ENCODE peak calls at places on chromosome 16, in five cellular contexts. One of them, this sample, is unnamed.

GRCh38 chr16:87324411-87325275 is 7.5 kb upstream of the C16orf95 start:
- DNase-seq in stimulated activated CD8-positive, alpha-beta memory T cell treated with anti-CD3 and anti-CD28 coated beads, Interleukin-4, amount 100 ng/mL, for 24 hours: peak
- DNase-seq in memory B cell: peak
- DNase-seq in T-cell: peak
- DNase-seq in Panc1: no peak
- DNase-seq in this sample: no peak

GRCh38 chr16:48533931-48534330 is 76.0 kb downstream of the N4BP1 start:
- DNase-seq in stimulated activated CD8-positive, alpha-beta memory T cell treated with anti-CD3 and anti-CD28 coated beads, Interleukin-4, amount 100 ng/mL, for 24 hours: no peak
- DNase-seq in memory B cell: no peak
- DNase-seq in T-cell: no peak
- DNase-seq in Panc1: no peak
- DNase-seq in this sample: no peak

GRCh38 chr16:56363181-56363716 is 62.1 kb downstream of the AMFR start:
- DNase-seq in stimulated activated CD8-positive, alpha-beta memory T cell treated with anti-CD3 and anti-CD28 coated beads, Interleukin-4, amount 100 ng/mL, for 24 hours: no peak
- DNase-seq in memory B cell: no peak
- DNase-seq in T-cell: no peak
- DNase-seq in Panc1: no peak
- DNase-seq in this sample: no peak

GRCh38 chr16:28168991-28169554 is 42.7 kb downstream of the XPO6 start:
- DNase-seq in stimulated activated CD8-positive, alpha-beta memory T cell treated with anti-CD3 and anti-CD28 coated beads, Interleukin-4, amount 100 ng/mL, for 24 hours: no peak
- DNase-seq in memory B cell: no peak
- DNase-seq in T-cell: peak
- DNase-seq in Panc1: no peak
- DNase-seq in this sample: no peak

GRCh38 chr16:61362583-61362982 is 673.7 kb downstream of the CDH8 start:
- DNase-seq in stimulated activated CD8-positive, alpha-beta memory T cell treated with anti-CD3 and anti-CD28 coated beads, Interleukin-4, amount 100 ng/mL, for 24 hours: no peak
- DNase-seq in memory B cell: no peak
- DNase-seq in T-cell: no peak
- DNase-seq in Panc1: no peak
- DNase-seq in this sample: no peak

GRCh38 chr16:1983544-1984346 is at the start of gene GFER:
- DNase-seq in stimulated activated CD8-positive, alpha-beta memory T cell treated with anti-CD3 and anti-CD28 coated beads, Interleukin-4, amount 100 ng/mL, for 24 hours: peak
- DNase-seq in memory B cell: peak
- DNase-seq in T-cell: peak
- DNase-seq in Panc1: no peak
- DNase-seq in this sample: peak

GRCh38 chr16:86949116-86949515 is 368.1 kb downstream of the C16orf95 start:
- DNase-seq in stimulated activated CD8-positive, alpha-beta memory T cell treated with anti-CD3 and anti-CD28 coated beads, Interleukin-4, amount 100 ng/mL, for 24 hours: no peak
- DNase-seq in memory B cell: no peak
- DNase-seq in T-cell: no peak
- DNase-seq in Panc1: no peak
- DNase-seq in this sample: no peak

GRCh38 chr16:12228607-12229499 is 252.3 kb downstream of the SNX29 start:
- DNase-seq in stimulated activated CD8-positive, alpha-beta memory T cell treated with anti-CD3 and anti-CD28 coated beads, Interleukin-4, amount 100 ng/mL, for 24 hours: no peak
- DNase-seq in memory B cell: no peak
- DNase-seq in T-cell: no peak
- DNase-seq in Panc1: peak
- DNase-seq in this sample: peak

GRCh38 chr16:19294156-19294649 is 8.7 kb downstream of the CLEC19A start:
- DNase-seq in stimulated activated CD8-positive, alpha-beta memory T cell treated with anti-CD3 and anti-CD28 coated beads, Interleukin-4, amount 100 ng/mL, for 24 hours: peak
- DNase-seq in memory B cell: peak
- DNase-seq in T-cell: no peak
- DNase-seq in Panc1: no peak
- DNase-seq in this sample: no peak

GRCh38 chr16:82631701-82632685 is 5.2 kb downstream of the CDH13 start:
- DNase-seq in stimulated activated CD8-positive, alpha-beta memory T cell treated with anti-CD3 and anti-CD28 coated beads, Interleukin-4, amount 100 ng/mL, for 24 hours: no peak
- DNase-seq in memory B cell: no peak
- DNase-seq in T-cell: no peak
- DNase-seq in Panc1: no peak
- DNase-seq in this sample: no peak

GRCh38 chr16:2982402-2982801 is 2.2 kb upstream of the PKMYT1 start:
- DNase-seq in stimulated activated CD8-positive, alpha-beta memory T cell treated with anti-CD3 and anti-CD28 coated beads, Interleukin-4, amount 100 ng/mL, for 24 hours: no peak
- DNase-seq in memory B cell: no peak
- DNase-seq in T-cell: no peak
- DNase-seq in Panc1: no peak
- DNase-seq in this sample: no peak

GRCh38 chr16:50295541-50296132 is 29.3 kb downstream of the ADCY7 start:
- DNase-seq in stimulated activated CD8-positive, alpha-beta memory T cell treated with anti-CD3 and anti-CD28 coated beads, Interleukin-4, amount 100 ng/mL, for 24 hours: no peak
- DNase-seq in memory B cell: no peak
- DNase-seq in T-cell: no peak
- DNase-seq in Panc1: no peak
- DNase-seq in this sample: no peak

GRCh38 chr16:58000706-58001676 is at the start of gene USB1:
- DNase-seq in stimulated activated CD8-positive, alpha-beta memory T cell treated with anti-CD3 and anti-CD28 coated beads, Interleukin-4, amount 100 ng/mL, for 24 hours: peak
- DNase-seq in memory B cell: peak
- DNase-seq in T-cell: peak
- DNase-seq in Panc1: peak
- DNase-seq in this sample: peak

GRCh38 chr16:15879255-15879804 is 9.1 kb downstream of the CEP20 start:
- DNase-seq in stimulated activated CD8-positive, alpha-beta memory T cell treated with anti-CD3 and anti-CD28 coated beads, Interleukin-4, amount 100 ng/mL, for 24 hours: no peak
- DNase-seq in memory B cell: no peak
- DNase-seq in T-cell: no peak
- DNase-seq in Panc1: peak
- DNase-seq in this sample: no peak

GRCh38 chr16:4006441-4006989 is 109.7 kb downstream of the ADCY9 start:
- DNase-seq in stimulated activated CD8-positive, alpha-beta memory T cell treated with anti-CD3 and anti-CD28 coated beads, Interleukin-4, amount 100 ng/mL, for 24 hours: no peak
- DNase-seq in memory B cell: no peak
- DNase-seq in T-cell: no peak
- DNase-seq in Panc1: no peak
- DNase-seq in this sample: no peak

GRCh38 chr16:67562526-67562917 is at the start of gene CTCF:
- DNase-seq in stimulated activated CD8-positive, alpha-beta memory T cell treated with anti-CD3 and anti-CD28 coated beads, Interleukin-4, amount 100 ng/mL, for 24 hours: peak
- DNase-seq in memory B cell: no peak
- DNase-seq in T-cell: peak
- DNase-seq in Panc1: no peak
- DNase-seq in this sample: peak

GRCh38 chr16:11913425-11914079 is 2.2 kb downstream of the GSPT1 start:
- DNase-seq in stimulated activated CD8-positive, alpha-beta memory T cell treated with anti-CD3 and anti-CD28 coated beads, Interleukin-4, amount 100 ng/mL, for 24 hours: no peak
- DNase-seq in memory B cell: peak
- DNase-seq in T-cell: no peak
- DNase-seq in Panc1: no peak
- DNase-seq in this sample: no peak

GRCh38 chr16:75305364-75306101 is 54.1 kb upstream of the BCAR1 start:
- DNase-seq in stimulated activated CD8-positive, alpha-beta memory T cell treated with anti-CD3 and anti-CD28 coated beads, Interleukin-4, amount 100 ng/mL, for 24 hours: peak
- DNase-seq in memory B cell: no peak
- DNase-seq in T-cell: peak
- DNase-seq in Panc1: peak
- DNase-seq in this sample: no peak

GRCh38 chr16:51757124-51757470 is 606.0 kb upstream of the SALL1 start:
- DNase-seq in stimulated activated CD8-positive, alpha-beta memory T cell treated with anti-CD3 and anti-CD28 coated beads, Interleukin-4, amount 100 ng/mL, for 24 hours: no peak
- DNase-seq in memory B cell: no peak
- DNase-seq in T-cell: no peak
- DNase-seq in Panc1: no peak
- DNase-seq in this sample: no peak

GRCh38 chr16:1312903-1313302 is 3.5 kb downstream of the UBE2I start:
- DNase-seq in stimulated activated CD8-positive, alpha-beta memory T cell treated with anti-CD3 and anti-CD28 coated beads, Interleukin-4, amount 100 ng/mL, for 24 hours: no peak
- DNase-seq in memory B cell: no peak
- DNase-seq in T-cell: no peak
- DNase-seq in Panc1: no peak
- DNase-seq in this sample: no peak

GRCh38 chr16:87602005-87602790 is at the start of gene JPH3:
- DNase-seq in stimulated activated CD8-positive, alpha-beta memory T cell treated with anti-CD3 and anti-CD28 coated beads, Interleukin-4, amount 100 ng/mL, for 24 hours: no peak
- DNase-seq in memory B cell: no peak
- DNase-seq in T-cell: no peak
- DNase-seq in Panc1: no peak
- DNase-seq in this sample: no peak

GRCh38 chr16:48126801-48127644 is 28.8 kb downstream of the ABCC12 start:
- DNase-seq in stimulated activated CD8-positive, alpha-beta memory T cell treated with anti-CD3 and anti-CD28 coated beads, Interleukin-4, amount 100 ng/mL, for 24 hours: no peak
- DNase-seq in memory B cell: no peak
- DNase-seq in T-cell: no peak
- DNase-seq in Panc1: peak
- DNase-seq in this sample: no peak

GRCh38 chr16:46747777-46748651 is at the start of gene MYLK3:
- DNase-seq in stimulated activated CD8-positive, alpha-beta memory T cell treated with anti-CD3 and anti-CD28 coated beads, Interleukin-4, amount 100 ng/mL, for 24 hours: no peak
- DNase-seq in memory B cell: no peak
- DNase-seq in T-cell: no peak
- DNase-seq in Panc1: no peak
- DNase-seq in this sample: no peak

GRCh38 chr16:68309798-68310197 is 948 bp downstream of the SLC7A6OS start:
- DNase-seq in stimulated activated CD8-positive, alpha-beta memory T cell treated with anti-CD3 and anti-CD28 coated beads, Interleukin-4, amount 100 ng/mL, for 24 hours: no peak
- DNase-seq in memory B cell: no peak
- DNase-seq in T-cell: no peak
- DNase-seq in Panc1: no peak
- DNase-seq in this sample: no peak

GRCh38 chr16:30805056-30805369 is 18.0 kb upstream of the ZNF629 start:
- DNase-seq in stimulated activated CD8-positive, alpha-beta memory T cell treated with anti-CD3 and anti-CD28 coated beads, Interleukin-4, amount 100 ng/mL, for 24 hours: no peak
- DNase-seq in memory B cell: no peak
- DNase-seq in T-cell: no peak
- DNase-seq in Panc1: no peak
- DNase-seq in this sample: no peak

GRCh38 chr16:7344806-7345416 is 12.3 kb downstream of the RBFOX1 start:
- DNase-seq in stimulated activated CD8-positive, alpha-beta memory T cell treated with anti-CD3 and anti-CD28 coated beads, Interleukin-4, amount 100 ng/mL, for 24 hours: no peak
- DNase-seq in memory B cell: no peak
- DNase-seq in T-cell: no peak
- DNase-seq in Panc1: no peak
- DNase-seq in this sample: no peak

GRCh38 chr16:10338426-10338825 is 47.4 kb upstream of the ATF7IP2 start:
- DNase-seq in stimulated activated CD8-positive, alpha-beta memory T cell treated with anti-CD3 and anti-CD28 coated beads, Interleukin-4, amount 100 ng/mL, for 24 hours: no peak
- DNase-seq in memory B cell: no peak
- DNase-seq in T-cell: no peak
- DNase-seq in Panc1: no peak
- DNase-seq in this sample: no peak

GRCh38 chr16:37511-37910 is 15.9 kb downstream of the POLR3K start:
- DNase-seq in stimulated activated CD8-positive, alpha-beta memory T cell treated with anti-CD3 and anti-CD28 coated beads, Interleukin-4, amount 100 ng/mL, for 24 hours: no peak
- DNase-seq in memory B cell: no peak
- DNase-seq in T-cell: no peak
- DNase-seq in Panc1: no peak
- DNase-seq in this sample: no peak

GRCh38 chr16:66604376-66605176 is at the start of gene CMTM3:
- DNase-seq in stimulated activated CD8-positive, alpha-beta memory T cell treated with anti-CD3 and anti-CD28 coated beads, Interleukin-4, amount 100 ng/mL, for 24 hours: peak
- DNase-seq in memory B cell: peak
- DNase-seq in T-cell: peak
- DNase-seq in Panc1: no peak
- DNase-seq in this sample: peak

GRCh38 chr16:17836868-17837602 is 366.3 kb upstream of the XYLT1 start:
- DNase-seq in stimulated activated CD8-positive, alpha-beta memory T cell treated with anti-CD3 and anti-CD28 coated beads, Interleukin-4, amount 100 ng/mL, for 24 hours: no peak
- DNase-seq in memory B cell: no peak
- DNase-seq in T-cell: no peak
- DNase-seq in Panc1: peak
- DNase-seq in this sample: no peak

GRCh38 chr16:86244936-86245335 is 265.4 kb upstream of the FOXF1 start:
- DNase-seq in stimulated activated CD8-positive, alpha-beta memory T cell treated with anti-CD3 and anti-CD28 coated beads, Interleukin-4, amount 100 ng/mL, for 24 hours: no peak
- DNase-seq in memory B cell: no peak
- DNase-seq in T-cell: no peak
- DNase-seq in Panc1: no peak
- DNase-seq in this sample: no peak